ENCODE peak calls at places on chromosomes 1 and 21, in six cellular contexts. A is A549, E is astrocyte, G is foreskin fibroblast, S is cardiac fibroblast, K is ascending aorta. R is an unnamed sample.

GRCh38 chr1:43706598-43707190 is 642 bp upstream of the ST3GAL3 start:
- DNase-seq in A (peak), E (no peak), G (peak), S (peak), K (no peak), R (no peak)

GRCh38 chr1:207854001-207854400 is 56.9 kb downstream of the CD34 start:
- DNase-seq in A (no peak), E (no peak), G (no peak), S (no peak), K (peak), R (no peak)

GRCh38 chr1:161013104-161013590 is 7.8 kb downstream of the F11R start:
- DNase-seq in A (no peak), E (no peak), G (no peak), S (peak), K (no peak), R (no peak)

GRCh38 chr1:226681652-226682493 is 57.2 kb downstream of the ITPKB start:
- DNase-seq in A (no peak), E (no peak), G (no peak), S (no peak), K (no peak), R (no peak)

GRCh38 chr1:93448292-93448982 is 519 bp downstream of the FNBP1L start:
- DNase-seq in A (peak), E (peak), G (peak), S (peak), K (no peak), R (no peak)

GRCh38 chr1:181551249-181551648 is 67.9 kb downstream of the CACNA1E start:
- DNase-seq in A (no peak), E (peak), G (no peak), S (no peak), K (no peak), R (no peak)

GRCh38 chr1:230066466-230067404 is at the start of gene GALNT2:
- DNase-seq in A (peak), E (peak), G (peak), S (peak), K (peak), R (peak)

GRCh38 chr1:8423134-8423701 is 105.3 kb downstream of the SLC45A1 start:
- DNase-seq in A (no peak), E (no peak), G (peak), S (no peak), K (no peak), R (no peak)

GRCh38 chr21:43717967-43718871 is 710 bp upstream of the PDXK start:
- DNase-seq in A (no peak), E (no peak), G (no peak), S (no peak), K (no peak), R (no peak)

GRCh38 chr1:22916469-22916817 is 56.2 kb downstream of the LACTBL1 start:
- DNase-seq in A (no peak), E (no peak), G (no peak), S (no peak), K (no peak), R (no peak)

GRCh38 chr1:20124451-20125057 is 5.2 kb upstream of the PLA2G2D start:
- DNase-seq in A (peak), E (peak), G (peak), S (peak), K (no peak), R (no peak)

GRCh38 chr1:227944931-227945890 is 2.5 kb downstream of the WNT9A start:
- DNase-seq in A (no peak), E (no peak), G (no peak), S (no peak), K (peak), R (no peak)

GRCh38 chr1:226046240-226046639 is 16.3 kb upstream of the H3-3A start:
- DNase-seq in A (peak), E (peak), G (peak), S (peak), K (peak), R (no peak)

GRCh38 chr1:180778782-180779398 is 133.8 kb upstream of the KIAA1614 start:
- DNase-seq in A (peak), E (no peak), G (no peak), S (peak), K (no peak), R (no peak)

GRCh38 chr1:109802136-109802900 is 38.6 kb upstream of the EPS8L3 start:
- DNase-seq in A (no peak), E (no peak), G (no peak), S (no peak), K (peak), R (no peak)

GRCh38 chr21:39169906-39170305 is 13.3 kb downstream of the PSMG1 start:
- DNase-seq in A (no peak), E (no peak), G (no peak), S (no peak), K (no peak), R (no peak)

GRCh38 chr21:15560383-15561056 is 169.3 kb upstream of the USP25 start:
- DNase-seq in A (no peak), E (peak), G (no peak), S (no peak), K (no peak), R (no peak)

GRCh38 chr1:156167536-156167935 is 14.2 kb downstream of the SEMA4A start:
- DNase-seq in A (no peak), E (peak), G (peak), S (peak), K (no peak), R (no peak)

GRCh38 chr21:46195595-46196195 is 11.4 kb upstream of the SPATC1L start:
- DNase-seq in A (no peak), E (no peak), G (no peak), S (no peak), K (no peak), R (no peak)

GRCh38 chr21:42988234-42988965 is 14.0 kb downstream of the PKNOX1 start:
- DNase-seq in A (no peak), E (peak), G (peak), S (peak), K (no peak), R (no peak)

GRCh38 chr1:86154581-86155060 is 2.0 kb downstream of the COL24A1 start:
- DNase-seq in A (no peak), E (peak), G (peak), S (no peak), K (no peak), R (no peak)

GRCh38 chr1:23452011-23452411 is 27.5 kb upstream of the TCEA3 start:
- DNase-seq in A (no peak), E (peak), G (peak), S (peak), K (no peak), R (no peak)

GRCh38 chr21:44858791-44859190 is 14.7 kb downstream of the PTTG1IP start:
- DNase-seq in A (no peak), E (no peak), G (no peak), S (no peak), K (no peak), R (no peak)

GRCh38 chr1:188689542-188689941 is 1788.1 kb downstream of the BRINP3 start:
- DNase-seq in A (peak), E (peak), G (no peak), S (no peak), K (no peak), R (no peak)

GRCh38 chr1:205703072-205703471 is 22.8 kb upstream of the SLC45A3 start:
- DNase-seq in A (no peak), E (no peak), G (no peak), S (no peak), K (no peak), R (no peak)

GRCh38 chr1:232123775-232124659 is 497.4 kb downstream of the DISC1 start:
- DNase-seq in A (no peak), E (peak), G (peak), S (peak), K (no peak), R (no peak)

GRCh38 chr1:45545553-45546310 is 4.9 kb upstream of the AKR1A1 start:
- DNase-seq in A (no peak), E (no peak), G (no peak), S (no peak), K (no peak), R (no peak)

GRCh38 chr1:45545019-45545493 is 5.6 kb upstream of the AKR1A1 start:
- DNase-seq in A (no peak), E (no peak), G (no peak), S (no peak), K (no peak), R (no peak)

GRCh38 chr1:45544530-45544929 is 6.1 kb upstream of the AKR1A1 start:
- DNase-seq in A (no peak), E (no peak), G (no peak), S (no peak), K (no peak), R (no peak)

GRCh38 chr1:45542591-45542990 is 8.0 kb upstream of the AKR1A1 start:
- DNase-seq in A (no peak), E (no peak), G (no peak), S (no peak), K (no peak), R (no peak)

DNA sequence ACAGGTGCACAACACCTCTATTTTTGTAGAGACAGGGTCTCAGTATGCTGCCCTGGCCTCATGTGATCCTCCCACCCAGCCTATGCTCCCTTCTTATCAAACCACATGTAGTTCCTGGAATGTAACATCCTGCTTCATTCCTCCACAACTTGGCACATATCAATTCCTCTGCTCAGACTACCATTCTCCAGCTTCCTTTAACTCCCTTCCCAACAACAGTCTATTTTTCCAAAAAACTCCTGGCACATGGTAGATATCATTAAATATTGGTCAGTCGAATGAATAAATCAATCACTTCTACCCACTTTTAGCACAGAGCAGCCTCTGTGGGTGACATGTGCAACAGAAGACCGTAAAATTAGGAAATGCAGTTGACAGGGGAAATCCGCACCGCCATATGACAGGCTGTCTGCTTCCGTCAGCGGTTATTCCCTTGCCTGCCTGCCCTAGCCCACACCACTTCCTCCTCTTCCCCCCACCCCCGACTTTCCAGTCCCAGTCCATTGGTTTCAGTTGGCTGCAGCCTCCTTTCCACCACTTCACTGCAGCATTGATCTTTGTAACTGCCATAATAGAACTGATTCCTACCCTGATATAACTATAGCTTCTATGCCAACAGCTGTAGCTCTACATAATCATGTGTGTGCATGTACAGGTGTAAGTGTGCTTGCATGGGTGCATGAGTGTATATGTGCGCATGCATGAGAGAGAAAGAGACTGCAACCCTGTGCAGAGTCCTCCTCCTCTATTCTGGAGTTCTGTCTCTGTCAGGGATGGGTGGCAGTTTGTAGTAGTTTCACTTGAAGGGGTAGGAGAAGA is 6.8 kb upstream of the AKR1A1 start:
- DNase-seq in A (no peak), E (no peak), G (no peak), S (peak), K (peak), R (no peak)
- H3K4me3 ChIP-seq in A (no peak), E (no peak), G (no peak), S (no peak), K (no peak), R (peak)

DNA sequence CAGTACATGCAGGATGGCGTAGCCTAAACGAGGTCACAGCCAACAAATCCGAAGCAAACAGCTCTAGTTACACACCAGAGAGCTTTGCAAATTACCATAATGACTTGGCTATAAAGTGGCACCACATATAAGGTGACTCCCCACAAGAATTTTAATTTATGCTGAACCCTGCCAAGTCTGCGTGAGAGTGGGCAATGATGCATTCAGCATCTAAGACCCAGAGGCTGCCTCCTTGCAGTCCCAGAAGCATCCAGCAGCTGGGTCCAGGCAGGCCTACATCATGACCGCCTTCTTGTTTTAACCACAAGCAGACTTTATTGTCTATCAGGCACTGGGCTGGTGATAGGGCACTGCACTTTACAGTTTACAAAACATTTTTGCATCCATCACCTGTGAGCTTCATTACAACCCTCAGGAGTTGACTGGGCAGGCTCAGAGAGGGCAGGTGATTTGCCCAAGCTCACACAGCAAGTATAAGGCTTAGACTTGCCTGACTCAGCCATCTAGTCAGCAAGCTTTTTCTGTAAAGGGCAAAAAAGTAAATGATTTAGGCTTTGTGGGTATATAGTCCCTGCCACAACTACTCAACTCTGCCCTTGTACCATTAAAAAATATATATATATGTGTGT is 134.6 kb downstream of the GLIS1 start:
- DNase-seq in A (no peak), E (peak), G (no peak), S (no peak), K (no peak), R (no peak)
- H3K4me3 ChIP-seq in A (no peak), E (no peak), G (no peak), S (no peak), K (no peak), R (no peak)

GRCh38 chr1:169427081-169427611 is at the start of gene CCDC181:
- DNase-seq in A (peak), E (peak), G (peak), S (peak), K (no peak), R (peak)
- H3K4me3 ChIP-seq in A (peak), E (peak), G (peak), S (peak), K (peak), R (peak)

DNA sequence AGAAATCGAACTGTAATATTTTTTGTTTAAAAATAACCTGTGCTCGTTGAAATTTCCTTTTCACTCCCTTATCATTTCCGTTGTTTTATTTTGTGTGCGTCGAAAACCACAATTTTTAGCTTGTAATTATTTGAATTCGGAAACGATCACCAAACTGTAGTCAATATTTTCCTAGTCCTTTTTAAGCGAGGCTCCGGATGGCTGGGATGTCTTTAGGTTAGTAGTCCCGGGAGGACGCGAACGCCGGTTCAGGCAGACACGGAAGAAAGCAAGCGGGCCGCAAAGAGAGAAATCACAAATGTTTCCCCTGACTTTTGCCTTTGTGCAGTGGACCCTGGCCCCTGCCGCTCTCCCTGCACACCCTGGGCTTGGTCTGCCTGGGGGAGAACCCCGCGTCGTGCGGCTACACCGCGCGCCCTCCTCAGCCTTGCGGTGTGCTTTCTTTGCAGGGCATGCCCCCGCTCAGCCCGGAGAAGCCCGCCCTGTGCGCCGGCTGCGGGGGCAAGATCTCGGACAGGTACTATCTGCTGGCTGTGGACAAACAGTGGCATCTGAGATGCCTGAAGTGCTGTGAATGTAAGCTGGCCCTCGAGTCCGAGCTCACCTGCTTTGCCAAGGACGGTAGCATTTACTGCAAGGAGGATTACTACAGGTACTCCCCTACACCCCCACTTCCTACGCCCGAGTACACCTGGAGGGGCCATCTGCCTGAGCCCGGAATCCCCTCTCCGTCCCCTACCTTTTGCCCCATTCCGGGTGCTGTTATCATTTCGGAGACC is 2.5 kb downstream of the LHX9 start:
- DNase-seq in A (no peak), E (no peak), G (no peak), S (no peak), K (no peak), R (no peak)
- H3K4me3 ChIP-seq in A (no peak), E (no peak), G (no peak), S (no peak), K (no peak), R (peak)

DNA sequence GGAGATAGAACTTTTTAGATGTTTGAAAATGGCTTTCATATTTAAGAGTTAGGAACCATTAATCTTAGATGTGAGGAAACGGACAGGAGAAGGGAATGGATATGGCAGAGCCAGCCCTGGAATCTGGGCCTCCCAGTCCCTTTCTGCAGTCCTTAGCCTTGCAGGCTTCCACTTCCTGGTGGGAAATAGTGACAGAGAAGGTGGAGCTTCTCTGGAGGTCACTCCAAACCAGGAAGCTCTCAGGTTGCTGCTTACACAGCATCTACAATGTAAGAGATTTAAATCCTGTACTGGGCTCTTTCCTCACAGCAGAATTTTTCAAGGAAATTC is 2.5 kb downstream of the S100A11 start:
- DNase-seq in A (no peak), E (no peak), G (no peak), S (no peak), K (no peak), R (no peak)
- H3K4me3 ChIP-seq in A (peak), E (peak), G (peak), S (peak), K (peak), R (peak)

GRCh38 chr21:33373451-33373850 is 29.8 kb upstream of the IFNGR2 start:
- DNase-seq in A (no peak), E (no peak), G (peak), S (no peak), K (peak), R (no peak)
- H3K4me3 ChIP-seq in A (no peak), E (no peak), G (no peak), S (no peak), K (no peak), R (no peak)

GRCh38 chr1:214224605-214225354 is 56.2 kb upstream of the SMYD2 start:
- DNase-seq in A (no peak), E (peak), G (peak), S (peak), K (no peak), R (no peak)
- H3K4me3 ChIP-seq in A (no peak), E (peak), G (peak), S (peak), K (peak), R (peak)

R was measured in thoracic aorta.